ENCODE peak calls at places on chromosomes 12 and 14, in nine cellular contexts. One of them, this sample, is unnamed.

GRCh38 chr14:50025776-50026175 is 90.6 kb downstream of the VCPKMT start:
- DNase-seq in A549: no peak
- DNase-seq in GM12878: no peak
- DNase-seq in GM23338: no peak
- DNase-seq in HepG2: no peak
- DNase-seq in SK-N-SH: no peak
- DNase-seq in K562: no peak
- DNase-seq in HCT116: no peak
- DNase-seq in HL-60: no peak
- DNase-seq in this sample: no peak

GRCh38 chr14:73888971-73889370 is 2.3 kb downstream of the ZNF410 start:
- DNase-seq in K562: no peak
- DNase-seq in HepG2: no peak
- DNase-seq in GM12878: no peak
- DNase-seq in A549: no peak
- DNase-seq in SK-N-SH: no peak
- DNase-seq in GM23338: no peak
- DNase-seq in HL-60: no peak
- DNase-seq in HCT116: no peak
- DNase-seq in this sample: no peak

GRCh38 chr12:88715673-88716072 is 135.4 kb upstream of the KITLG start:
- DNase-seq in GM12878: no peak
- DNase-seq in A549: no peak
- DNase-seq in SK-N-SH: no peak
- DNase-seq in HepG2: no peak
- DNase-seq in GM23338: no peak
- DNase-seq in K562: no peak
- DNase-seq in HL-60: no peak
- DNase-seq in HCT116: no peak
- DNase-seq in this sample: no peak

GRCh38 chr14:53027031-53027430 is 76.2 kb upstream of the FERMT2 start:
- DNase-seq in HL-60: no peak
- DNase-seq in GM23338: no peak
- DNase-seq in HCT116: no peak
- DNase-seq in A549: no peak
- DNase-seq in GM12878: no peak
- DNase-seq in K562: no peak
- DNase-seq in HepG2: no peak
- DNase-seq in SK-N-SH: no peak
- DNase-seq in this sample: no peak

GRCh38 chr14:68384881-68385280 is 408.0 kb downstream of the ZFP36L1 start:
- DNase-seq in GM23338: no peak
- DNase-seq in HL-60: no peak
- DNase-seq in GM12878: no peak
- DNase-seq in A549: no peak
- DNase-seq in HepG2: peak
- DNase-seq in SK-N-SH: no peak
- DNase-seq in K562: no peak
- DNase-seq in HCT116: no peak
- DNase-seq in this sample: no peak

GRCh38 chr12:130860311-130860710 is 11.6 kb upstream of the RAN start:
- DNase-seq in HepG2: no peak
- DNase-seq in A549: no peak
- DNase-seq in GM12878: no peak
- DNase-seq in K562: no peak
- DNase-seq in GM23338: no peak
- DNase-seq in HCT116: no peak
- DNase-seq in HL-60: no peak
- DNase-seq in SK-N-SH: no peak
- DNase-seq in this sample: no peak

GRCh38 chr12:112349440-112349839 is 32.8 kb downstream of the HECTD4 start:
- DNase-seq in GM23338: no peak
- DNase-seq in SK-N-SH: peak
- DNase-seq in GM12878: no peak
- DNase-seq in A549: no peak
- DNase-seq in K562: no peak
- DNase-seq in HepG2: no peak
- DNase-seq in HL-60: no peak
- DNase-seq in HCT116: no peak
- DNase-seq in this sample: no peak

GRCh38 chr12:117903441-117903840 is 65.3 kb downstream of the KSR2 start:
- DNase-seq in HCT116: no peak
- DNase-seq in GM23338: no peak
- DNase-seq in K562: no peak
- DNase-seq in HepG2: no peak
- DNase-seq in SK-N-SH: no peak
- DNase-seq in GM12878: no peak
- DNase-seq in A549: no peak
- DNase-seq in HL-60: no peak
- DNase-seq in this sample: no peak

GRCh38 chr14:97120204-97121120 is 323.3 kb downstream of the VRK1 start:
- DNase-seq in GM12878: peak
- DNase-seq in SK-N-SH: no peak
- DNase-seq in GM23338: no peak
- DNase-seq in K562: no peak
- DNase-seq in A549: no peak
- DNase-seq in HepG2: no peak
- DNase-seq in HCT116: no peak
- DNase-seq in HL-60: no peak
- DNase-seq in this sample: no peak

GRCh38 chr12:131250028-131250950 is 296.6 kb downstream of the ADGRD1 start:
- DNase-seq in A549: no peak
- DNase-seq in GM23338: no peak
- DNase-seq in GM12878: no peak
- DNase-seq in K562: no peak
- DNase-seq in SK-N-SH: no peak
- DNase-seq in HepG2: no peak
- DNase-seq in HL-60: no peak
- DNase-seq in HCT116: no peak
- DNase-seq in this sample: no peak

GRCh38 chr12:23361971-23362370 is 587.5 kb downstream of the SOX5 start:
- DNase-seq in HL-60: no peak
- DNase-seq in GM12878: no peak
- DNase-seq in A549: no peak
- DNase-seq in HepG2: no peak
- DNase-seq in HCT116: no peak
- DNase-seq in SK-N-SH: no peak
- DNase-seq in K562: no peak
- DNase-seq in GM23338: peak
- DNase-seq in this sample: no peak

GRCh38 chr12:106766393-106766826 is 8.1 kb upstream of the RIC8B start:
- DNase-seq in SK-N-SH: no peak
- DNase-seq in K562: no peak
- DNase-seq in GM23338: no peak
- DNase-seq in GM12878: no peak
- DNase-seq in HepG2: no peak
- DNase-seq in HCT116: no peak
- DNase-seq in HL-60: no peak
- DNase-seq in A549: no peak
- DNase-seq in this sample: no peak

GRCh38 chr14:93987376-93987775 is 9.7 kb upstream of the CCDC197 start:
- DNase-seq in GM12878: no peak
- DNase-seq in HCT116: no peak
- DNase-seq in GM23338: peak
- DNase-seq in HL-60: no peak
- DNase-seq in A549: no peak
- DNase-seq in SK-N-SH: no peak
- DNase-seq in HepG2: no peak
- DNase-seq in K562: no peak
- DNase-seq in this sample: no peak

GRCh38 chr12:14613718-14614117 is 46.0 kb upstream of the PLBD1 start:
- DNase-seq in HL-60: peak
- DNase-seq in HCT116: no peak
- DNase-seq in A549: no peak
- DNase-seq in SK-N-SH: no peak
- DNase-seq in GM12878: peak
- DNase-seq in GM23338: no peak
- DNase-seq in HepG2: no peak
- DNase-seq in K562: no peak
- DNase-seq in this sample: no peak

GRCh38 chr14:60650382-60650961 is 1.2 kb upstream of the SIX1 start:
- DNase-seq in HCT116: no peak
- DNase-seq in GM23338: no peak
- DNase-seq in K562: no peak
- DNase-seq in HepG2: no peak
- DNase-seq in HL-60: no peak
- DNase-seq in A549: no peak
- DNase-seq in GM12878: no peak
- DNase-seq in SK-N-SH: no peak
- DNase-seq in this sample: no peak

GRCh38 chr12:51871918-51872688 is 15.8 kb upstream of the ANKRD33 start:
- DNase-seq in HL-60: no peak
- DNase-seq in K562: no peak
- DNase-seq in GM23338: no peak
- DNase-seq in HepG2: no peak
- DNase-seq in SK-N-SH: no peak
- DNase-seq in HCT116: no peak
- DNase-seq in A549: no peak
- DNase-seq in GM12878: no peak
- DNase-seq in this sample: no peak

DNA sequence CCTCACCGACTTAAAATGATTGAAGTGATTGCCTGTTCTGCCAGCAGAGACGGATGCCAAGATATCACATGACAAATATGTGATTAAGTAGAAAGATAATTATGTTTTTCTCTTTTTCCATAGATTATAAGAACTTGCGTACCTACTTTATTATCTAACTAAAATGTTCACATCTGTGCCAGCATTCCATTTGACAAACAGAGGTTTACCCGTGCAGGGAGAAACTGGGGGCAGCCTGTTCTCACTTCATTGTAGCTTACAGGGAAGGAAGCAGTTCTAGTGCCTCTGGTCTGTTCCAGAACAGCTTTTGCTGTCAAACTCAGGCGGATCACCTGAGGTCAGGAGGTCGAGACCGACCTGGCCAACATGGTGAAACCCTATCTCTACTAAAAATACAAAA is 29.6 kb downstream of the CCDC62 start:
- DNase-seq in GM23338: no peak
- DNase-seq in HCT116: no peak
- DNase-seq in HepG2: no peak
- DNase-seq in HL-60: no peak
- DNase-seq in A549: no peak
- DNase-seq in K562: no peak
- DNase-seq in GM12878: no peak
- DNase-seq in SK-N-SH: no peak
- DNase-seq in this sample: no peak
- TF ChIP-seq REST in GM23338: no peak
- TF ChIP-seq REST in HCT116: no peak
- TF ChIP-seq REST in HepG2: no peak
- TF ChIP-seq REST in HL-60: no peak
- TF ChIP-seq REST in A549: no peak
- TF ChIP-seq REST in K562: no peak
- TF ChIP-seq REST in GM12878: no peak
- TF ChIP-seq REST in SK-N-SH: no peak
- TF ChIP-seq REST in this sample: no peak

DNA sequence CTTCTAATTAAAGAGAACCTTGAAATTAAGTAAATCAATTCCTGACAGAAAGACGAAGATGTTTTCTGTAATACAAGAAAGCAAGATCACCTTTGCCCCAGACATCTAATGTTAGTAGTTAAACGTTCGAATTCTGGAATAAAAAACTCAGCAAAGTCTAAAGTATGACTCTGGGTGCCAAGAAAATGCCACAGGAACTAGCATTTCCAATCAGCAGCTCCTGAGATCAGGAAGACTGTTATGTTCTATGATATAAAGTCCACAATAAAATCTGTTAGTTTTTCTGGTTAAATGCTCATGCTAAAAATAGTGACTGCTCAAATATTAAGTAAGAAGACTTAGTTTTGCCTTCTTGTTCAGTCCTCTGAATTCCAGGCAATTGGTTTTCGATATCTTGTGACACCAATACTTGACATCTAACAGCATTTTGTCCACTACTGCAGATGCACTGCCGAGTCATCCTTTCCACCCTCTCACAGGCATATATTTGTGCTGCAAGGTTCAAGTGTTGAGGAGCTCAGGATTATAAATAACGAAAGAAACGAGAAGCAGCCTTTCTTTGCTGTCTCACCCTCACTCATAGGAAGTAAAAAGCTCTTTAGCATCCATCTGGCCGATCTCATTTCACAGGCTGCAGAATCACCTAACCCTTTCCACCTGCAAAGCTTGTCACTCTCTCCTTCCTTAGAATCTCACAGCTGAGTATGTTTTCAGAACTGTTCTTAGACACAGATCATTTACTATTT is 32.0 kb downstream of the SSH1 start:
- DNase-seq in SK-N-SH: no peak
- DNase-seq in GM12878: peak
- DNase-seq in K562: no peak
- DNase-seq in HepG2: no peak
- DNase-seq in A549: no peak
- DNase-seq in HL-60: no peak
- DNase-seq in HCT116: no peak
- DNase-seq in GM23338: no peak
- DNase-seq in this sample: no peak
- TF ChIP-seq REST in SK-N-SH: no peak
- TF ChIP-seq REST in GM12878: no peak
- TF ChIP-seq REST in K562: no peak
- TF ChIP-seq REST in HepG2: no peak
- TF ChIP-seq REST in A549: no peak
- TF ChIP-seq REST in HL-60: no peak
- TF ChIP-seq REST in HCT116: no peak
- TF ChIP-seq REST in GM23338: no peak
- TF ChIP-seq REST in this sample: no peak

GRCh38 chr14:95981939-95982338 is 57.2 kb upstream of the C14orf132 start:
- DNase-seq in GM12878: no peak
- DNase-seq in SK-N-SH: no peak
- DNase-seq in HepG2: peak
- DNase-seq in A549: no peak
- DNase-seq in HL-60: no peak
- DNase-seq in GM23338: peak
- DNase-seq in HCT116: no peak
- DNase-seq in K562: no peak
- DNase-seq in this sample: no peak
- TF ChIP-seq REST in GM12878: no peak
- TF ChIP-seq REST in SK-N-SH: no peak
- TF ChIP-seq REST in HepG2: no peak
- TF ChIP-seq REST in A549: no peak
- TF ChIP-seq REST in HL-60: no peak
- TF ChIP-seq REST in GM23338: no peak
- TF ChIP-seq REST in HCT116: no peak
- TF ChIP-seq REST in K562: no peak
- TF ChIP-seq REST in this sample: no peak

DNA sequence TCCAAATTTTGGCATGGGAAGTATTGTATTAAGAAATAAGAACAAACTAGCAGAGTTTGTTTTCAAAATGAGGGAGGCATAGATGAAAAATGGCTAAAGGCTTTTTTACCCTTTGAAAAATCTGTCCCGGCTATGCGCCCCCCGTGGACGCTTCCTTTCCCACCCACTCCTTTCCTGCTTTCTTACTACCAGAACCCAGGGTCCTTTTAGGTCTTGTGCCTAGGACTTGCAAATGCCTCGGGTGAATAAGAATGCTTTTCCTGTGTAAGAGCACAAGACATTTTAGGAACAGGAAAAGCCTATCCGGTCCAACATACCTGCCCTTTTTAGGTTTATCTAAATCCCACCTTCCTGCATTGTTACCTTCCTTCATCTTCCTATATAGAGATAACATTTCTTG is 84.7 kb upstream of the PTPRB start:
- DNase-seq in GM23338: peak
- DNase-seq in GM12878: no peak
- DNase-seq in A549: no peak
- DNase-seq in HepG2: no peak
- DNase-seq in SK-N-SH: no peak
- DNase-seq in HL-60: no peak
- DNase-seq in HCT116: no peak
- DNase-seq in K562: no peak
- DNase-seq in this sample: no peak
- TF ChIP-seq REST in GM23338: no peak
- TF ChIP-seq REST in GM12878: no peak
- TF ChIP-seq REST in A549: no peak
- TF ChIP-seq REST in HepG2: no peak
- TF ChIP-seq REST in SK-N-SH: no peak
- TF ChIP-seq REST in HL-60: no peak
- TF ChIP-seq REST in HCT116: no peak
- TF ChIP-seq REST in K562: no peak
- TF ChIP-seq REST in this sample: no peak

This sample was measured in Panc1.